ENCODE peak calls at places on chromosomes 2 and 18, in nine cellular contexts. B is fibroblast of villous mesenchyme; X is mucosa of descending colon; C is AG08395; L is ureter; V is heart right ventricle; I is ELR; D is activated CD4-positive, alpha-beta T cell treated with anti-CD3 and anti-CD28 coated beads, Interleukin-2, amount 50 U/mL, for 4 hours; W is iPS-NIHi11. A is an unnamed sample.

GRCh38 chr2:8627692-8628085 is 54.2 kb upstream of the ID2 start:
- DNase-seq in B (no peak), X (peak), C (no peak), L (no peak), V (no peak), I (no peak), D (no peak), W (peak), A (no peak)

GRCh38 chr2:65985986-65986385 is 448.9 kb upstream of the MEIS1 start:
- DNase-seq in B (no peak), X (peak), C (no peak), L (no peak), V (no peak), I (no peak), D (no peak), W (no peak), A (no peak)

GRCh38 chr2:41967426-41968181 is 80.2 kb upstream of the PKDCC start:
- DNase-seq in B (no peak), X (peak), C (peak), L (peak), V (peak), I (no peak), D (no peak), W (no peak), A (no peak)

GRCh38 chr2:239344857-239345216 is 56.0 kb downstream of the HDAC4 start:
- DNase-seq in B (no peak), X (peak), C (no peak), L (no peak), V (peak), I (no peak), D (no peak), W (no peak), A (no peak)

GRCh38 chr2:28608061-28608828 is 112.4 kb downstream of the PLB1 start:
- DNase-seq in B (no peak), X (no peak), C (no peak), L (no peak), V (peak), I (no peak), D (no peak), W (peak), A (no peak)

GRCh38 chr2:200077210-200077650 is 121.8 kb downstream of the MAIP1 start:
- DNase-seq in B (peak), X (no peak), C (peak), L (no peak), V (no peak), I (peak), D (no peak), W (no peak), A (peak)

GRCh38 chr2:44200759-44201158 is 32.1 kb downstream of the PPM1B start:
- DNase-seq in B (no peak), X (no peak), C (no peak), L (no peak), V (no peak), I (no peak), D (no peak), W (no peak), A (no peak)

GRCh38 chr2:22894761-22895160 is 490.2 kb upstream of the KLHL29 start:
- DNase-seq in B (no peak), X (no peak), C (no peak), L (no peak), V (no peak), I (no peak), D (no peak), W (no peak), A (no peak)

GRCh38 chr18:32029558-32029957 is 10.9 kb downstream of the RNF125 start:
- DNase-seq in B (no peak), X (no peak), C (no peak), L (no peak), V (no peak), I (no peak), D (no peak), W (no peak), A (no peak)

GRCh38 chr18:30828700-30829099 is 213.8 kb downstream of the DSC3 start:
- DNase-seq in B (no peak), X (no peak), C (no peak), L (no peak), V (no peak), I (peak), D (no peak), W (no peak), A (no peak)

GRCh38 chr2:84849271-84849952 is 31.5 kb downstream of the TRABD2A start:
- DNase-seq in B (no peak), X (peak), C (peak), L (no peak), V (no peak), I (peak), D (peak), W (no peak), A (no peak)

GRCh38 chr2:204771693-204772092 is 226.4 kb downstream of the PARD3B start:
- DNase-seq in B (no peak), X (no peak), C (no peak), L (no peak), V (no peak), I (no peak), D (no peak), W (no peak), A (no peak)

GRCh38 chr2:142741764-142742269 is 135.6 kb upstream of the KYNU start:
- DNase-seq in B (no peak), X (no peak), C (no peak), L (no peak), V (no peak), I (peak), D (no peak), W (no peak), A (no peak)

GRCh38 chr2:69634197-69634821 is 9.2 kb downstream of the AAK1 start:
- DNase-seq in B (no peak), X (no peak), C (no peak), L (no peak), V (no peak), I (no peak), D (no peak), W (no peak), A (peak)

GRCh38 chr2:233832869-233833812 is 21.2 kb downstream of the HJURP start:
- DNase-seq in B (peak), X (peak), C (peak), L (no peak), V (no peak), I (peak), D (no peak), W (peak), A (peak)

GRCh38 chr2:58562281-58562680 is 321.2 kb upstream of the FANCL start:
- DNase-seq in B (peak), X (no peak), C (no peak), L (no peak), V (no peak), I (no peak), D (no peak), W (no peak), A (no peak)

GRCh38 chr2:113282747-113283533 is 4.2 kb upstream of the PAX8 start:
- DNase-seq in B (peak), X (peak), C (no peak), L (peak), V (peak), I (peak), D (no peak), W (peak), A (no peak)

GRCh38 chr2:233228414-233228813 is 23.1 kb upstream of the ATG16L1 start:
- DNase-seq in B (no peak), X (no peak), C (no peak), L (no peak), V (no peak), I (no peak), D (no peak), W (no peak), A (no peak)

GRCh38 chr2:107278672-107279071 is 392.7 kb upstream of the ST6GAL2 start:
- DNase-seq in B (no peak), X (no peak), C (no peak), L (no peak), V (no peak), I (no peak), D (no peak), W (peak), A (no peak)

GRCh38 chr2:214856116-214856515 is 46.6 kb upstream of the BARD1 start:
- DNase-seq in B (peak), X (no peak), C (peak), L (no peak), V (no peak), I (peak), D (no peak), W (no peak), A (peak)

GRCh38 chr2:37570773-37571570 is 100.5 kb downstream of the CDC42EP3 start:
- DNase-seq in B (peak), X (no peak), C (peak), L (no peak), V (no peak), I (peak), D (no peak), W (no peak), A (peak)

GRCh38 chr18:25464211-25464610 is 112.2 kb upstream of the ZNF521 start:
- DNase-seq in B (peak), X (no peak), C (peak), L (no peak), V (no peak), I (peak), D (no peak), W (no peak), A (peak)

GRCh38 chr2:174176898-174177297 is 71.4 kb downstream of the OLA1 start:
- DNase-seq in B (no peak), X (no peak), C (peak), L (no peak), V (no peak), I (peak), D (no peak), W (no peak), A (no peak)

GRCh38 chr2:36357506-36358316 is 2.1 kb downstream of the CRIM1 start:
- DNase-seq in B (peak), X (peak), C (peak), L (peak), V (peak), I (peak), D (no peak), W (no peak), A (peak)

GRCh38 chr2:37414470-37414949 is 70.1 kb downstream of the QPCT start:
- DNase-seq in B (peak), X (no peak), C (peak), L (no peak), V (no peak), I (peak), D (no peak), W (peak), A (peak)

GRCh38 chr2:96599941-96600340 is 38.2 kb downstream of the KANSL3 start:
- DNase-seq in B (no peak), X (no peak), C (no peak), L (no peak), V (no peak), I (no peak), D (no peak), W (no peak), A (no peak)

GRCh38 chr2:121021685-121022084 is 263.3 kb downstream of the TFCP2L1 start:
- DNase-seq in B (no peak), X (no peak), C (no peak), L (no peak), V (no peak), I (no peak), D (no peak), W (no peak), A (no peak)

GRCh38 chr18:34224423-34225217 is at the start of gene NOL4:
- DNase-seq in B (no peak), X (peak), C (no peak), L (peak), V (peak), I (no peak), D (no peak), W (peak), A (no peak)

GRCh38 chr2:1147873-1148612 is 197.4 kb downstream of the SNTG2 start:
- DNase-seq in B (no peak), X (no peak), C (no peak), L (no peak), V (no peak), I (no peak), D (no peak), W (no peak), A (no peak)

GRCh38 chr2:63587814-63588384 is 378 bp downstream of the WDPCP start:
- DNase-seq in B (peak), X (no peak), C (no peak), L (no peak), V (no peak), I (peak), D (no peak), W (no peak), A (no peak)

GRCh38 chr2:220946552-220946951 is 625.6 kb downstream of the EPHA4 start:
- DNase-seq in B (no peak), X (no peak), C (no peak), L (no peak), V (no peak), I (peak), D (no peak), W (no peak), A (no peak)

GRCh38 chr2:184769038-184769437 is 170.7 kb downstream of the ZNF804A start:
- DNase-seq in B (peak), X (no peak), C (no peak), L (no peak), V (no peak), I (peak), D (no peak), W (no peak), A (peak)

GRCh38 chr2:70440621-70441020 is 113.0 kb downstream of the TGFA start:
- DNase-seq in B (no peak), X (no peak), C (no peak), L (no peak), V (no peak), I (no peak), D (peak), W (no peak), A (no peak)

GRCh38 chr2:176554107-176555048 is 285.1 kb downstream of the MTX2 start:
- DNase-seq in B (peak), X (peak), C (peak), L (peak), V (peak), I (peak), D (peak), W (peak), A (peak)

GRCh38 chr18:12883003-12883683 is 894 bp downstream of the PTPN2 start:
- DNase-seq in B (peak), X (no peak), C (peak), L (no peak), V (no peak), I (peak), D (peak), W (peak), A (no peak)

GRCh38 chr18:35415511-35416427 is 38.6 kb upstream of the ZNF396 start:
- DNase-seq in B (peak), X (no peak), C (peak), L (no peak), V (no peak), I (no peak), D (no peak), W (no peak), A (peak)

GRCh38 chr2:58571181-58571852 is 330.2 kb upstream of the FANCL start:
- DNase-seq in B (peak), X (peak), C (peak), L (peak), V (no peak), I (peak), D (no peak), W (peak), A (peak)

GRCh38 chr2:15050483-15050882 is 418.0 kb downstream of the LRATD1 start:
- DNase-seq in B (no peak), X (no peak), C (no peak), L (no peak), V (no peak), I (peak), D (no peak), W (no peak), A (no peak)

A was measured in fibroblast of pulmonary artery.